ENCODE peak calls at places on chromosomes 5 and 9, in six cellular contexts. W is choroid plexus epithelial cell; U is ovary; Z is activated CD4-positive, alpha-beta T cell treated with anti-CD3 and anti-CD28 coated beads, Interleukin-2, amount 10 ng/mL, durations not matched to agents 7 days and 5 days; M is T-helper 1 cell; X is activated naive CD4-positive, alpha-beta T cell. F is an unnamed sample.

GRCh38 chr9:34382054-34382453 is 5.4 kb upstream of the MYORG start:
- DNase-seq in W (no peak), X (no peak), U (no peak), M (no peak), Z (no peak), F (no peak)

GRCh38 chr5:579746-580366 is 32.3 kb upstream of the CEP72 start:
- DNase-seq in W (no peak), U (no peak), Z (no peak), M (no peak), X (no peak), F (no peak)

GRCh38 chr9:112378441-112379176 is 1.3 kb upstream of the HSDL2 start:
- DNase-seq in Z (peak; percentile 14), M (no peak), W (no peak), X (no peak), U (peak; percentile 32), F (peak; percentile 36)

GRCh38 chr5:138273834-138274188 is 610 bp downstream of the GFRA3 start:
- DNase-seq in X (no peak), Z (no peak), M (no peak), W (no peak), U (no peak), F (no peak)

GRCh38 chr5:128228506-128228905 is 144.9 kb downstream of the SLC12A2 start:
- DNase-seq in M (no peak), Z (no peak), X (no peak), U (no peak), W (peak; percentile 61), F (no peak)

GRCh38 chr9:107704791-107705190 is 215.2 kb upstream of the KLF4 start:
- DNase-seq in M (no peak), Z (no peak), X (no peak), W (no peak), U (no peak), F (no peak)

GRCh38 chr9:120872775-120873502 is 4.0 kb downstream of the PHF19 start:
- DNase-seq in U (no peak), M (no peak), W (no peak), Z (no peak), X (no peak), F (no peak)

GRCh38 chr5:154403234-154403633 is 42.6 kb upstream of the SAP30L start:
- DNase-seq in U (no peak), M (no peak), Z (no peak), X (no peak), W (no peak), F (no peak)

GRCh38 chr9:128141604-128142003 is 7.6 kb upstream of the LCN2 start:
- DNase-seq in Z (no peak), X (no peak), U (peak; percentile 5), W (no peak), M (no peak), F (no peak)

F was measured in aorta.